ENCODE peak calls at places on chromosomes 7 and 10, in four cellular contexts. B, Q, W and A are unnamed samples.

GRCh38 chr10:76397210-76397881 is 965.9 kb downstream of the LRMDA start:
- DNase-seq in B (no peak), Q (no peak), W (no peak), A (peak)

GRCh38 chr7:111292026-111292430 is 201.1 kb downstream of the LRRN3 start:
- DNase-seq in B (no peak), Q (no peak), W (no peak), A (no peak)

GRCh38 chr10:102660891-102661613 is 16.8 kb downstream of the TRIM8 start:
- DNase-seq in B (no peak), Q (peak), W (no peak), A (no peak)

GRCh38 chr10:88473989-88474883 is 108.9 kb downstream of the RNLS start:
- DNase-seq in B (no peak), Q (no peak), W (no peak), A (no peak)

GRCh38 chr10:79449181-79450146 is 4.0 kb upstream of the ZCCHC24 start:
- DNase-seq in B (peak), Q (no peak), W (no peak), A (no peak)

GRCh38 chr10:48501226-48501625 is 103.6 kb downstream of the ARHGAP22 start:
- DNase-seq in B (peak), Q (no peak), W (no peak), A (no peak)

GRCh38 chr7:112080441-112080840 is 125.8 kb downstream of the DOCK4 start:
- DNase-seq in B (no peak), Q (peak), W (peak), A (no peak)

GRCh38 chr7:69708857-69709256 is 110.6 kb downstream of the AUTS2 start:
- DNase-seq in B (no peak), Q (peak), W (peak), A (no peak)

GRCh38 chr10:7337431-7338171 is 73.2 kb downstream of the SFMBT2 start:
- DNase-seq in B (no peak), Q (peak), W (no peak), A (no peak)

GRCh38 chr10:106560925-106561640 is 603.4 kb downstream of the SORCS1 start:
- DNase-seq in B (no peak), Q (no peak), W (no peak), A (no peak)

GRCh38 chr10:79457256-79457785 is 11.9 kb upstream of the ZCCHC24 start:
- DNase-seq in B (peak), Q (no peak), W (no peak), A (no peak)

GRCh38 chr7:71497233-71497946 is 365.4 kb downstream of the GALNT17 start:
- DNase-seq in B (no peak), Q (no peak), W (no peak), A (no peak)

GRCh38 chr7:149620961-149621360 is 123.4 kb upstream of the ZNF746 start:
- DNase-seq in B (peak), Q (no peak), W (no peak), A (no peak)

GRCh38 chr7:99473315-99473596 is 566 bp downstream of the ZNF789 start:
- DNase-seq in B (no peak), Q (peak), W (peak), A (no peak)

GRCh38 chr10:11527700-11528255 is 83.7 kb downstream of the USP6NL start:
- DNase-seq in B (no peak), Q (no peak), W (no peak), A (no peak)

GRCh38 chr7:93715234-93715633 is 140.7 kb upstream of the CALCR start:
- DNase-seq in B (peak), Q (peak), W (peak), A (no peak)

GRCh38 chr7:43753401-43753800 is 5.1 kb upstream of the BLVRA start:
- DNase-seq in B (no peak), Q (no peak), W (no peak), A (no peak)

GRCh38 chr7:138667535-138667934 is 33.6 kb downstream of the SVOPL start:
- DNase-seq in B (no peak), Q (no peak), W (no peak), A (no peak)

GRCh38 chr10:44416976-44417375 is 32.1 kb upstream of the CXCL12 start:
- DNase-seq in B (no peak), Q (no peak), W (no peak), A (no peak)

GRCh38 chr10:31749981-31750850 is 178.4 kb downstream of the ARHGAP12 start:
- DNase-seq in B (peak), Q (no peak), W (no peak), A (no peak)

GRCh38 chr7:24882989-24883631 is 96.9 kb downstream of the OSBPL3 start:
- DNase-seq in B (no peak), Q (no peak), W (no peak), A (no peak)

GRCh38 chr10:72094574-72094973 is 6.2 kb upstream of the SPOCK2 start:
- DNase-seq in B (no peak), Q (no peak), W (no peak), A (no peak)

GRCh38 chr7:121488251-121488650 is 92.1 kb upstream of the FAM3C start:
- DNase-seq in B (no peak), Q (no peak), W (no peak), A (no peak)

GRCh38 chr7:134836447-134836846 is 57.0 kb downstream of the CALD1 start:
- DNase-seq in B (no peak), Q (no peak), W (no peak), A (no peak)

GRCh38 chr7:95209778-95210177 is 114.6 kb downstream of the PON1 start:
- DNase-seq in B (no peak), Q (no peak), W (no peak), A (no peak)

GRCh38 chr10:120951288-120951687 is 100.1 kb downstream of the WDR11 start:
- DNase-seq in B (no peak), Q (no peak), W (no peak), A (no peak)

GRCh38 chr10:120946497-120946896 is 95.3 kb downstream of the WDR11 start:
- DNase-seq in B (peak), Q (no peak), W (no peak), A (no peak)

GRCh38 chr10:120950103-120950561 is 99.0 kb downstream of the WDR11 start:
- DNase-seq in B (no peak), Q (no peak), W (no peak), A (no peak)

GRCh38 chr10:120948889-120949382 is 97.8 kb downstream of the WDR11 start:
- DNase-seq in B (no peak), Q (peak), W (no peak), A (no peak)

GRCh38 chr10:120949511-120950102 is 98.4 kb downstream of the WDR11 start:
- DNase-seq in B (no peak), Q (no peak), W (no peak), A (no peak)
- H3K4me3 ChIP-seq in B (no peak), Q (no peak), W (no peak), A (peak)

GRCh38 chr7:87152897-87153641 is 816 bp downstream of the DMTF1 start:
- DNase-seq in B (peak), Q (peak), W (peak), A (no peak)

GRCh38 chr7:87156709-87157108 is 4.5 kb downstream of the DMTF1 start:
- DNase-seq in B (no peak), Q (no peak), W (no peak), A (no peak)

GRCh38 chr7:87154166-87154565 is 1.9 kb downstream of the DMTF1 start:
- DNase-seq in B (no peak), Q (no peak), W (no peak), A (no peak)

GRCh38 chr7:87154569-87154968 is 2.3 kb downstream of the DMTF1 start:
- DNase-seq in B (no peak), Q (no peak), W (no peak), A (no peak)

GRCh38 chr7:87155788-87156187 is 3.5 kb downstream of the DMTF1 start:
- DNase-seq in B (no peak), Q (no peak), W (no peak), A (no peak)
- H3K4me3 ChIP-seq in B (no peak), Q (no peak), W (no peak), A (peak)

DNA sequence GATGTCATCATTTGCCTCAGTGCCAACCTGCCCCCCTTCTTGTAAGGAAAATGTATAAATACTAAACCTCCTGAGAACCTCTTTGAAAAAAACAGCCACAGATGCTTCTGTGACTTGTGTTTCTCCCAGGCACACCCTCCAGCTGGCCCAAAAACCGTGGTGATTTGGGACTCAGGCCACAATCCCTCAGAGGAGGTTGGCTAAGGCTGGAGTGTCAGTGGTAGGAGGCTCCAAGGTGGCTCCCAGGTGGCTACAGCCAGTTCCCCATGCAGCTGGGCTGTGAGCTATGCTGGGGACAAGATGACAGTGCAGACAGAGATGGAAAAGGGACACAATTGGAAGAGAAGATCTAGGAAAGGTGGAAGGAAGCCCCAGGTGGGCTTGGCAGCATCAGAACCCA is 104.7 kb downstream of the CPXM2 start:
- DNase-seq in B (no peak), Q (no peak), W (no peak), A (no peak)
- H3K4me3 ChIP-seq in B (no peak), Q (no peak), W (no peak), A (no peak)

GRCh38 chr7:66189695-66190503 is 15.2 kb upstream of the TPST1 start:
- DNase-seq in B (no peak), Q (no peak), W (no peak), A (no peak)
- H3K4me3 ChIP-seq in B (no peak), Q (no peak), W (no peak), A (no peak)

GRCh38 chr7:18508441-18509427 is 13.2 kb downstream of the HDAC9 start:
- DNase-seq in B (no peak), Q (no peak), W (peak), A (no peak)

GRCh38 chr7:18503068-18503859 is 7.7 kb downstream of the HDAC9 start:
- DNase-seq in B (no peak), Q (no peak), W (no peak), A (no peak)

GRCh38 chr7:18509491-18509890 is 13.9 kb downstream of the HDAC9 start:
- DNase-seq in B (no peak), Q (no peak), W (no peak), A (no peak)

GRCh38 chr7:18504965-18505364 is 9.4 kb downstream of the HDAC9 start:
- DNase-seq in B (no peak), Q (no peak), W (no peak), A (no peak)

GRCh38 chr7:18505870-18506460 is 10.4 kb downstream of the HDAC9 start:
- DNase-seq in B (no peak), Q (no peak), W (no peak), A (no peak)
- H3K4me3 ChIP-seq in B (no peak), Q (no peak), W (no peak), A (peak)

GRCh38 chr7:26508481-26508880 is 216.8 kb downstream of the SNX10 start:
- DNase-seq in B (no peak), Q (no peak), W (no peak), A (no peak)
- H3K4me3 ChIP-seq in B (no peak), Q (no peak), W (no peak), A (no peak)